ENCODE peak calls at places on chromosomes 5 and 9, in ten cellular contexts. N, W, E, J, O, S, V, M, X and D are unnamed samples.

GRCh38 chr9:76962732-76963131 is 56.7 kb upstream of the FOXB2 start:
- DNase-seq in N (no peak), W (no peak), E (no peak), J (no peak), O (no peak), S (no peak), V (no peak), M (no peak), X (no peak), D (no peak)

GRCh38 chr9:3271581-3271980 is 254.2 kb downstream of the RFX3 start:
- DNase-seq in N (no peak), W (no peak), E (no peak), J (no peak), O (no peak), S (no peak), V (no peak), M (no peak), X (no peak), D (no peak)

GRCh38 chr5:54733101-54733500 is 215.5 kb downstream of the SNX18 start:
- DNase-seq in N (no peak), W (no peak), E (no peak), J (no peak), O (no peak), S (no peak), V (no peak), M (no peak), X (no peak), D (no peak)

GRCh38 chr9:120526493-120526892 is 53.5 kb downstream of the CDK5RAP2 start:
- DNase-seq in N (no peak), W (no peak), E (no peak), J (no peak), O (no peak), S (no peak), V (no peak), M (no peak), X (no peak), D (no peak)

GRCh38 chr9:4555251-4555650 is 65.0 kb downstream of the SLC1A1 start:
- DNase-seq in N (no peak), W (peak), E (no peak), J (no peak), O (no peak), S (no peak), V (no peak), M (no peak), X (no peak), D (no peak)

GRCh38 chr9:119283118-119283794 is 86.0 kb downstream of the BRINP1 start:
- DNase-seq in N (no peak), W (no peak), E (peak), J (no peak), O (no peak), S (peak), V (no peak), M (no peak), X (no peak), D (no peak)

GRCh38 chr9:108850293-108850897 is 5.4 kb downstream of the ACTL7B start:
- DNase-seq in N (no peak), W (peak), E (no peak), J (no peak), O (peak), S (no peak), V (peak), M (no peak), X (peak), D (peak)

GRCh38 chr9:122370869-122371467 is at the start of gene PTGS1:
- DNase-seq in N (peak), W (peak), E (no peak), J (no peak), O (no peak), S (no peak), V (no peak), M (peak), X (no peak), D (peak)

GRCh38 chr5:65830856-65831255 is 95.5 kb upstream of the ERBIN start:
- DNase-seq in N (no peak), W (no peak), E (no peak), J (no peak), O (no peak), S (no peak), V (no peak), M (no peak), X (no peak), D (no peak)

GRCh38 chr5:17807069-17807468 is 172.8 kb downstream of the TAF11L14 start:
- DNase-seq in N (no peak), W (no peak), E (no peak), J (no peak), O (no peak), S (no peak), V (no peak), M (no peak), X (no peak), D (no peak)

GRCh38 chr9:107866912-107867311 is 377.3 kb upstream of the KLF4 start:
- DNase-seq in N (no peak), W (peak), E (no peak), J (no peak), O (no peak), S (no peak), V (no peak), M (no peak), X (no peak), D (no peak)

GRCh38 chr5:141272906-141273305 is 27.7 kb downstream of the PCDHB15 start:
- DNase-seq in N (no peak), W (no peak), E (no peak), J (no peak), O (no peak), S (no peak), V (no peak), M (no peak), X (no peak), D (no peak)

GRCh38 chr9:132319421-132320110 is 35.2 kb downstream of the SETX start:
- DNase-seq in N (no peak), W (no peak), E (no peak), J (no peak), O (no peak), S (no peak), V (no peak), M (no peak), X (no peak), D (no peak)

GRCh38 chr5:57863661-57864060 is 381.1 kb upstream of the ACTBL2 start:
- DNase-seq in N (no peak), W (peak), E (no peak), J (no peak), O (no peak), S (no peak), V (peak), M (no peak), X (no peak), D (no peak)

GRCh38 chr9:72333758-72334157 is 31.2 kb downstream of the ZFAND5 start:
- DNase-seq in N (no peak), W (no peak), E (no peak), J (no peak), O (no peak), S (no peak), V (no peak), M (no peak), X (no peak), D (peak)

GRCh38 chr5:67549263-67549551 is 352.6 kb upstream of the CD180 start:
- DNase-seq in N (no peak), W (no peak), E (no peak), J (no peak), O (no peak), S (no peak), V (no peak), M (no peak), X (no peak), D (no peak)

GRCh38 chr5:14806452-14806851 is 65.1 kb downstream of the ANKH start:
- DNase-seq in N (no peak), W (peak), E (peak), J (no peak), O (no peak), S (peak), V (no peak), M (no peak), X (no peak), D (no peak)

GRCh38 chr9:124661184-124661755 is 109.8 kb downstream of the NR6A1 start:
- DNase-seq in N (no peak), W (peak), E (no peak), J (no peak), O (no peak), S (no peak), V (no peak), M (no peak), X (no peak), D (peak)

GRCh38 chr5:22344000-22344399 is 509.1 kb downstream of the CDH12 start:
- DNase-seq in N (no peak), W (no peak), E (no peak), J (no peak), O (no peak), S (no peak), V (no peak), M (no peak), X (no peak), D (no peak)
- TF ChIP-seq POLR2A in N (no peak), W (no peak), E (no peak), J (no peak), O (no peak), S (no peak), V (no peak), M (no peak), X (no peak), D (no peak)

GRCh38 chr5:138459311-138459710 is 6.0 kb upstream of the EGR1 start:
- DNase-seq in N (peak), W (no peak), E (no peak), J (peak), O (no peak), S (no peak), V (no peak), M (peak), X (no peak), D (no peak)
- TF ChIP-seq POLR2A in N (no peak), W (no peak), E (no peak), J (no peak), O (no peak), S (no peak), V (no peak), M (no peak), X (no peak), D (peak)

DNA sequence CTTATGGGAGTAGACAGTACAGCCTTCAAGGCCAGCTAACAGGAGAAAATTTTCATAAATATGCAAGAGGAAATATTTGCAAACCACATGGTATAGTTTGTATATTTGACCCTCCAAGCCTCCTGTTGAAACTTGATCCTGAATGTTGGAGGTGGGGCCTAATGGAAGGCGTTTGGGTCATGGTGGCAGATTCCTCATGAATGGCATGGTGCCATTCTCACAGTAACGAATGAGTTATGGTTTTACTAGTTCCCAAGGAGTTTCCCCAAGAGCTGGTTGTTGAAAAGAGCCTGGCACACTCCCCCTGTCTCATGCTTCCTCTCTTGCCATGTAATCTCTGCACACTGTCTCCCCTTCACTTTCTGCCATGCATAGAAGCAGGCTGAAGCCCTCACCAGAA is 3.3 kb upstream of the PAIP1 start:
- DNase-seq in N (no peak), W (peak), E (no peak), J (no peak), O (no peak), S (no peak), V (no peak), M (no peak), X (no peak), D (no peak)
- TF ChIP-seq POLR2A in N (no peak), W (no peak), E (no peak), J (no peak), O (no peak), S (no peak), V (no peak), M (no peak), X (no peak), D (no peak)

GRCh38 chr5:10354048-10354872 is 765 bp downstream of the MARCHF6 start:
- DNase-seq in N (no peak), W (peak), E (no peak), J (peak), O (no peak), S (peak), V (no peak), M (peak), X (peak), D (peak)

GRCh38 chr5:10351882-10352395 is 1.6 kb upstream of the MARCHF6 start:
- DNase-seq in N (no peak), W (no peak), E (no peak), J (no peak), O (no peak), S (no peak), V (no peak), M (no peak), X (no peak), D (no peak)

GRCh38 chr5:10352404-10353240 is 873 bp upstream of the MARCHF6 start:
- DNase-seq in N (no peak), W (peak), E (no peak), J (no peak), O (no peak), S (no peak), V (no peak), M (no peak), X (peak), D (no peak)

GRCh38 chr5:10355071-10355889 is 1.8 kb downstream of the MARCHF6 start:
- DNase-seq in N (no peak), W (peak), E (no peak), J (no peak), O (no peak), S (no peak), V (no peak), M (no peak), X (no peak), D (peak)

DNA sequence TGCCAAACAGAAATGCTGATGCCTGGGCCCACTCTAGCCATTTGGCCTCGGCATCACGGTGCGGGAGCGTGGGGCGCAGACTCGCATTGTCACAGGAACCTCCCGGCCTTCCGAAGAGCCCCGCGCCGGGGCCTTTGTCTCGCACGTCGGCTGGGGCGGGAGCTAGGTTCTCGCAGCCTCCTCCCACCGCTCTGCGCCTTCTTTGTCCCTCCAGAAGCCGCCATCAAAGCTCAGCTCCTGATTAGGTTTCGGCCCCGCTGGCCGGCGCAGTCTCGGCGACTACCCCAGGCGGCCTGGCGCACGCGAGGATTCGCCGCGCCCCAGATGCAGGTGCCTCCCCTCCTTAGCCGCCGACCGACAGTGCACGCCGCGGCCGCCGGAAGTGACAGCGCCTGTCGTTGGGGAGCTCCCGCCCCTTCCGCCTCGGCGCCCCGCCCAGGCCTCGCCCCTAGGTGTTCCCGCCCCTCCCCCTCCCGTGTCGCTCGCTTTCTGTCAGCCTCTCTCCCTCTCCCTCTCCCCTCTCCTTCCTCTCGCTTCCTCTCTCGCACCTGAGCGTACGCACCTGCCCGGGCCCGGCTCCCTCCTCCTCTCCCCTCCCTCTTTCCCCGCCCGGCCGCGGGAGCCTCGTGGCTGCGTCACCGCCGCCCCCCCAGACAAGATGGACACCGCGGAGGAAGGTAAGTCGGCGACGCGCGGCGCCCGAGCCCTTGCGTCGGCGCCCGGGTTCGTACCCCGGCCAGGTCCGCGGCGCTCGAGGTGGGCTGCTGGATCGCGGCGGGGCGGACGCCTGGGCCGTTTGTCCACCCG is at the start of gene MARCHF6:
- DNase-seq in N (peak), W (peak), E (peak), J (peak), O (no peak), S (peak), V (peak), M (peak), X (peak), D (peak)
- TF ChIP-seq POLR2A in N (peak), W (peak), E (no peak), J (peak), O (peak), S (peak), V (peak), M (no peak), X (peak), D (peak)